ENCODE peak calls at places on chromosomes 16 and 17, in six cellular contexts. M is GM04503; Z is NCI-H187; S is LoVo; H is transverse colon; J is stimulated activated CD4-positive, alpha-beta T cell treated with anti-CD3 and anti-CD28 coated beads, Interleukin-12 subunit alpha, Interleukin-12 subunit beta, amount 100 ng/mL, for 48 hours. A is an unnamed sample.

GRCh38 chr16:87895641-87896141 is 26.4 kb upstream of the SLC7A5 start:
- DNase-seq in J (peak), S (no peak), M (no peak), H (peak), Z (no peak), A (no peak)

GRCh38 chr17:17528696-17529652 is 32.8 kb upstream of the RASD1 start:
- DNase-seq in M (no peak), H (no peak), S (no peak), Z (no peak), J (no peak), A (no peak)

GRCh38 chr17:40317345-40317873 is 8.4 kb downstream of the RARA start:
- DNase-seq in M (no peak), H (peak), S (peak), J (no peak), Z (no peak), A (peak)

GRCh38 chr17:76568771-76569170 is 16.9 kb downstream of the ST6GALNAC2 start:
- DNase-seq in H (no peak), M (no peak), Z (no peak), S (no peak), J (no peak), A (no peak)

GRCh38 chr16:81755915-81756644 is 23.0 kb upstream of the PLCG2 start:
- DNase-seq in Z (no peak), M (no peak), H (no peak), J (no peak), S (no peak), A (no peak)

GRCh38 chr17:44522883-44523671 is 19.9 kb upstream of the GPATCH8 start:
- DNase-seq in S (peak), M (no peak), Z (peak), J (peak), H (peak), A (peak)

GRCh38 chr16:55273959-55274358 is 50.0 kb upstream of the IRX6 start:
- DNase-seq in J (no peak), M (no peak), S (no peak), Z (no peak), H (no peak), A (no peak)

GRCh38 chr16:23131841-23132576 is 17.2 kb downstream of the USP31 start:
- DNase-seq in S (no peak), Z (no peak), H (no peak), M (no peak), J (no peak), A (no peak)

GRCh38 chr17:20267459-20267842 is 199.9 kb downstream of the LGALS9B start:
- DNase-seq in H (no peak), J (no peak), M (no peak), S (no peak), Z (no peak), A (no peak)

GRCh38 chr16:85627835-85628556 is 14.9 kb downstream of the GSE1 start:
- DNase-seq in H (no peak), M (no peak), Z (no peak), S (no peak), J (no peak), A (no peak)

GRCh38 chr16:65225488-65225887 is 103.6 kb upstream of the CDH11 start:
- DNase-seq in M (no peak), Z (no peak), J (no peak), S (no peak), H (no peak), A (no peak)

GRCh38 chr17:35766903-35767510 is 6.3 kb downstream of the C17orf50 start:
- DNase-seq in S (peak), Z (no peak), M (no peak), J (peak), H (no peak), A (peak)

GRCh38 chr16:3170440-3171180 is 17.4 kb upstream of the OR1F1 start:
- DNase-seq in J (no peak), Z (no peak), M (no peak), H (no peak), S (no peak), A (no peak)

GRCh38 chr17:19013226-19013625 is 8.7 kb upstream of the FAM83G start:
- DNase-seq in J (no peak), Z (no peak), H (no peak), M (no peak), S (no peak), A (no peak)

GRCh38 chr16:85302018-85302847 is 190.0 kb upstream of the CIBAR2 start:
- DNase-seq in M (no peak), J (no peak), S (no peak), Z (no peak), H (no peak), A (no peak)

GRCh38 chr17:11900655-11901054 is 96.6 kb downstream of the ZNF18 start:
- DNase-seq in H (no peak), J (no peak), Z (no peak), S (no peak), M (no peak), A (no peak)

GRCh38 chr16:8665529-8665928 is 8.9 kb upstream of the ABAT start:
- DNase-seq in S (no peak), J (no peak), Z (no peak), H (no peak), M (no peak), A (no peak)

GRCh38 chr17:63437287-63438091 is 8.6 kb downstream of the CYB561 start:
- DNase-seq in M (no peak), S (no peak), Z (no peak), H (no peak), J (no peak), A (no peak)

GRCh38 chr17:80455328-80455710 is 21.1 kb downstream of the NPTX1 start:
- DNase-seq in J (no peak), M (no peak), S (peak), H (peak), Z (no peak), A (peak)

GRCh38 chr17:78826836-78827509 is 13.6 kb downstream of the USP36 start:
- DNase-seq in J (no peak), S (no peak), M (no peak), Z (no peak), H (peak), A (no peak)